ENCODE peak calls at places on chromosomes 12 and 14, in five cellular contexts. L, J, T, V and I are unnamed samples.

GRCh38 chr14:59981564-59981963 is 61.6 kb downstream of the LRRC9 start:
- DNase-seq in L (no peak), V (no peak), J (no peak), T (no peak), I (no peak)

GRCh38 chr14:100120522-100121269 is 38.7 kb downstream of the DEGS2 start:
- DNase-seq in V (no peak), T (no peak), J (no peak), L (no peak), I (no peak)

GRCh38 chr12:32568241-32568640 is 110.9 kb upstream of the DNM1L start:
- DNase-seq in T (no peak), V (peak), L (no peak), J (no peak), I (no peak)

GRCh38 chr14:59301354-59301753 is 112.9 kb downstream of the DAAM1 start:
- DNase-seq in J (no peak), L (peak), V (no peak), T (no peak), I (no peak)

GRCh38 chr12:75784591-75784990 is 247.0 kb downstream of the PHLDA1 start:
- DNase-seq in T (no peak), J (no peak), V (peak), L (peak), I (peak)

GRCh38 chr12:24427776-24428175 is 478.3 kb upstream of the SOX5 start:
- DNase-seq in T (no peak), V (no peak), J (no peak), L (no peak), I (no peak)

GRCh38 chr14:31241450-31242114 is 34.0 kb upstream of the HECTD1 start:
- DNase-seq in J (no peak), V (no peak), L (no peak), T (no peak), I (no peak)

GRCh38 chr12:50550530-50551223 is 45.9 kb downstream of the DIP2B start:
- DNase-seq in T (no peak), L (no peak), V (no peak), J (no peak), I (no peak)

GRCh38 chr12:90653051-90653450 is 301.9 kb downstream of the CCER1 start:
- DNase-seq in T (no peak), V (no peak), L (no peak), J (no peak), I (no peak)

GRCh38 chr12:94621662-94622359 is 28.5 kb downstream of the TMCC3 start:
- DNase-seq in L (no peak), T (no peak), J (no peak), V (peak), I (no peak)

GRCh38 chr14:82546401-82546800 is 1012.7 kb upstream of the SEL1L start:
- DNase-seq in T (no peak), J (no peak), V (no peak), L (no peak), I (no peak)

GRCh38 chr14:34484726-34485125 is 22.7 kb upstream of the SPTSSA start:
- DNase-seq in L (no peak), J (no peak), T (no peak), V (no peak), I (no peak)

GRCh38 chr12:1666685-1667162 is 24.1 kb upstream of the ADIPOR2 start:
- DNase-seq in T (no peak), L (no peak), J (no peak), V (no peak), I (no peak)

GRCh38 chr12:3551976-3552725 is 61.1 kb downstream of the PRMT8 start:
- DNase-seq in L (no peak), T (no peak), J (no peak), V (no peak), I (no peak)

GRCh38 chr12:120006248-120006975 is 17.4 kb downstream of the BICDL1 start:
- DNase-seq in T (no peak), V (no peak), L (no peak), J (peak), I (peak)

GRCh38 chr12:86623267-86623666 is 367.1 kb upstream of the MGAT4C start:
- DNase-seq in L (peak), T (no peak), V (no peak), J (no peak), I (no peak)

GRCh38 chr14:59126714-59127436 is 61.6 kb upstream of the DAAM1 start:
- DNase-seq in L (peak), T (peak), J (peak), V (peak), I (peak)

GRCh38 chr14:38404100-38404541 is 148.2 kb upstream of the CLEC14A start:
- DNase-seq in J (no peak), L (no peak), V (no peak), T (no peak), I (no peak)